ENCODE peak calls at places on chromosomes 7 and 10, in ten cellular contexts. I is stimulated activated CD4-positive, alpha-beta T cell treated with anti-CD3 and anti-CD28 coated beads, TNF-alpha, amount 100 ng/mL, for 24 hours; Q is anterior cingulate cortex; K is iPS DF 6.9; R is left ventricle myocardium inferior; F is T-helper 1 cell; U is occipital lobe; S is GM03348; Z is head of caudate nucleus; H is T-helper 9 cell. M is an unnamed sample.

GRCh38 chr7:2701406-2701805 is 13.4 kb downstream of the AMZ1 start:
- DNase-seq in Q (no peak), U (no peak), R (no peak), I (no peak), F (no peak), S (no peak), H (no peak), Z (no peak), K (no peak), M (no peak)

GRCh38 chr10:5469353-5470061 is 29.9 kb downstream of the CALML5 start:
- DNase-seq in R (no peak), Q (no peak), F (no peak), U (no peak), Z (no peak), H (no peak), I (no peak), K (no peak), S (no peak), M (no peak)

GRCh38 chr7:155190608-155191536 is 106.8 kb upstream of the INSIG1 start:
- DNase-seq in R (no peak), F (no peak), Z (peak; percentile 34), Q (no peak), K (no peak), S (peak; percentile 90), I (peak; percentile 43), U (no peak), H (peak; percentile 57), M (peak; percentile 57)

GRCh38 chr10:78780551-78780961 is 288.2 kb upstream of the ZMIZ1 start:
- DNase-seq in U (no peak), F (no peak), K (no peak), Z (no peak), H (no peak), I (no peak), S (no peak), R (peak; percentile 69), Q (no peak), M (no peak)

GRCh38 chr7:1691601-1692499 is 21.8 kb downstream of the ELFN1 start:
- DNase-seq in I (no peak), K (no peak), Q (peak; percentile 73), U (peak; percentile 42), F (no peak), H (no peak), Z (no peak), S (no peak), R (peak; percentile 61), M (no peak)

GRCh38 chr7:55185941-55186609 is 167.3 kb downstream of the EGFR start:
- DNase-seq in R (no peak), F (no peak), S (peak; percentile 93), Z (no peak), K (no peak), H (no peak), Q (no peak), I (no peak), U (no peak), M (peak; percentile 91)

GRCh38 chr7:106485031-106485551 is 175.9 kb downstream of the CCDC71L start:
- DNase-seq in R (no peak), F (no peak), I (no peak), Z (no peak), Q (no peak), U (no peak), H (no peak), K (no peak), S (peak; percentile 73), M (peak; percentile 97)

GRCh38 chr7:2932761-2933251 is 88.7 kb upstream of the GNA12 start:
- DNase-seq in Z (no peak), I (no peak), F (no peak), Q (no peak), K (no peak), U (no peak), S (no peak), R (no peak), H (no peak), M (no peak)

GRCh38 chr7:84182301-84182700 is 12.3 kb downstream of the SEMA3A start:
- DNase-seq in U (no peak), H (no peak), Z (no peak), Q (no peak), S (no peak), I (no peak), K (no peak), R (no peak), F (no peak), M (no peak)

GRCh38 chr7:142587578-142588191 is 161.6 kb upstream of the PRSS1 start:
- DNase-seq in F (no peak), S (peak; percentile 69), K (peak; percentile 22), Z (no peak), H (no peak), I (no peak), U (no peak), R (no peak), Q (no peak), M (peak; percentile 85)

GRCh38 chr10:100562008-100562672 is 26.4 kb downstream of the HIF1AN start:
- DNase-seq in Z (peak; percentile 62), R (peak; percentile 38), U (peak; percentile 49), F (peak; percentile 50), H (peak; percentile 68), S (peak; percentile 82), Q (peak; percentile 47), I (peak; percentile 65), K (peak; percentile 63), M (peak; percentile 72)

GRCh38 chr7:100627238-100627549 is 14.2 kb downstream of the TFR2 start:
- DNase-seq in Q (no peak), U (no peak), R (no peak), H (no peak), S (no peak), F (no peak), I (no peak), K (no peak), Z (no peak), M (no peak)

GRCh38 chr10:17428616-17429097 is 25.7 kb downstream of the ST8SIA6 start:
- DNase-seq in Z (no peak), R (no peak), U (no peak), F (peak; percentile 46), K (no peak), I (peak; percentile 29), Q (no peak), S (no peak), H (peak; percentile 54), M (no peak)

GRCh38 chr7:133854739-133855138 is 272.4 kb upstream of the LRGUK start:
- DNase-seq in F (no peak), Z (no peak), Q (no peak), H (no peak), R (no peak), K (no peak), I (no peak), S (peak; percentile 24), U (no peak), M (peak; percentile 50)